ENCODE peak calls at places on chromosomes 4 and X, in seven cellular contexts. T, V, A, M, F, C and J are unnamed samples.

GRCh38 chrX:153474718-153475117 is 4.3 kb upstream of the HAUS7 start:
- DNase-seq in C (peak), T (peak), A (no peak), V (peak), F (no peak), M (no peak), J (no peak)

GRCh38 chrX:19748898-19749680 is 138.3 kb downstream of the SH3KBP1 start:
- DNase-seq in T (no peak), V (no peak), A (no peak), C (no peak), M (no peak), F (no peak), J (no peak)

GRCh38 chrX:122546269-122546668 is 637.8 kb upstream of the GRIA3 start:
- DNase-seq in C (no peak), A (no peak), F (no peak), T (no peak), V (no peak), M (no peak), J (no peak)

GRCh38 chr4:33780952-33781655 is 2463.2 kb downstream of the ARAP2 start:
- DNase-seq in C (no peak), F (no peak), M (peak), A (no peak), T (no peak), V (no peak), J (no peak)

GRCh38 chr4:186727149-186727976 is 3.7 kb upstream of the FAT1 start:
- DNase-seq in C (no peak), V (no peak), F (no peak), A (no peak), M (peak), T (no peak), J (no peak)

GRCh38 chrX:130772313-130773140 is 130.5 kb downstream of the ENOX2 start:
- DNase-seq in C (no peak), V (no peak), F (no peak), T (no peak), M (peak), A (no peak), J (no peak)

GRCh38 chrX:66074920-66075879 is 35.3 kb upstream of the VSIG4 start:
- DNase-seq in V (peak), A (peak), M (no peak), F (peak), C (no peak), T (no peak), J (peak)

GRCh38 chr4:70473691-70474090 is 1.7 kb downstream of the MUC7 start:
- DNase-seq in A (no peak), F (no peak), T (no peak), V (no peak), C (no peak), M (no peak), J (no peak)

GRCh38 chr4:54184581-54184980 is 44.5 kb upstream of the PDGFRA start:
- DNase-seq in A (no peak), V (no peak), M (no peak), F (no peak), C (no peak), T (peak), J (no peak)

GRCh38 chr4:168071304-168071703 is 21.0 kb upstream of the ANXA10 start:
- DNase-seq in F (no peak), V (no peak), A (no peak), M (no peak), C (no peak), T (no peak), J (no peak)

GRCh38 chrX:72258174-72258573 is 18.9 kb downstream of the RPS4X start:
- DNase-seq in V (no peak), T (no peak), F (no peak), A (no peak), C (no peak), M (peak), J (no peak)

GRCh38 chrX:65751511-65751910 is 84.1 kb downstream of the MSN start:
- DNase-seq in V (no peak), A (no peak), C (no peak), T (no peak), M (no peak), F (no peak), J (no peak)

GRCh38 chr4:110609044-110609750 is 13.7 kb downstream of the PITX2 start:
- DNase-seq in V (no peak), A (no peak), C (no peak), M (no peak), F (no peak), T (no peak), J (no peak)